ENCODE peak calls at places on chromosomes 11 and 22, in five cellular contexts. W is right atrium auricular region, Y is body of pancreas, V is choroid plexus epithelial cell, F is BE2C. L is an unnamed sample.

GRCh38 chr11:91394718-91395414 is 829.8 kb upstream of the FAT3 start:
- DNase-seq in W (no peak), Y (peak; percentile 28), V (peak; percentile 2), F (peak; percentile 45), L (no peak)

GRCh38 chr11:7278314-7278917 is 26.7 kb downstream of the SYT9 start:
- DNase-seq in W (no peak), Y (peak; percentile 34), V (peak; percentile 69), F (peak; percentile 15), L (peak; percentile 12)

GRCh38 chr11:78361228-78361627 is 56.4 kb downstream of the GAB2 start:
- DNase-seq in W (no peak), Y (no peak), V (no peak), F (no peak), L (no peak)

GRCh38 chr11:86523738-86524602 is 148.4 kb downstream of the ME3 start:
- DNase-seq in W (no peak), Y (peak; percentile 43), V (peak; percentile 96), F (no peak), L (peak; percentile 74)

GRCh38 chr22:26697151-26697550 is 39.8 kb downstream of the MIAT start:
- DNase-seq in W (no peak), Y (no peak), V (no peak), F (no peak), L (no peak)

GRCh38 chr11:18775492-18776292 is 15.9 kb downstream of the PTPN5 start:
- DNase-seq in W (no peak), Y (peak; percentile 86), V (peak; percentile 73), F (peak; percentile 60), L (no peak)

GRCh38 chr11:75868990-75869389 is 54.0 kb downstream of the UVRAG start:
- DNase-seq in W (no peak), Y (peak; percentile 34), V (no peak), F (no peak), L (no peak)

GRCh38 chr11:112113539-112114457 is 27.1 kb downstream of the SDHD start:
- DNase-seq in W (no peak), Y (no peak), V (peak; percentile 79), F (no peak), L (peak; percentile 23)

GRCh38 chr11:330694-331314 is 10.1 kb upstream of the IFITM3 start:
- DNase-seq in W (no peak), Y (no peak), V (no peak), F (no peak), L (no peak)

GRCh38 chr22:44898236-44898635 is 111.6 kb downstream of the PHF21B start:
- DNase-seq in W (no peak), Y (no peak), V (no peak), F (no peak), L (no peak)

GRCh38 chr11:15688351-15688792 is 573.6 kb downstream of the INSC start:
- DNase-seq in W (peak; percentile 74), Y (no peak), V (no peak), F (no peak), L (peak; percentile 59)

GRCh38 chr11:13354335-13354734 is 76.7 kb downstream of the BMAL1 start:
- DNase-seq in W (no peak), Y (no peak), V (peak; percentile 59), F (no peak), L (no peak)

GRCh38 chr11:126766425-126766824 is 234.1 kb downstream of the KIRREL3 start:
- DNase-seq in W (no peak), Y (no peak), V (no peak), F (no peak), L (no peak)

GRCh38 chr11:75495749-75496641 is 29.7 kb downstream of the GDPD5 start:
- DNase-seq in W (no peak), Y (no peak), V (no peak), F (peak; percentile 48), L (no peak)

GRCh38 chr11:100970273-100971164 is 159.1 kb downstream of the PGR start:
- DNase-seq in W (no peak), Y (no peak), V (peak; percentile 23), F (no peak), L (no peak)

GRCh38 chr11:1761110-1761856 is 2.4 kb downstream of the CTSD start:
- DNase-seq in W (no peak), Y (no peak), V (no peak), F (no peak), L (no peak)

DNA sequence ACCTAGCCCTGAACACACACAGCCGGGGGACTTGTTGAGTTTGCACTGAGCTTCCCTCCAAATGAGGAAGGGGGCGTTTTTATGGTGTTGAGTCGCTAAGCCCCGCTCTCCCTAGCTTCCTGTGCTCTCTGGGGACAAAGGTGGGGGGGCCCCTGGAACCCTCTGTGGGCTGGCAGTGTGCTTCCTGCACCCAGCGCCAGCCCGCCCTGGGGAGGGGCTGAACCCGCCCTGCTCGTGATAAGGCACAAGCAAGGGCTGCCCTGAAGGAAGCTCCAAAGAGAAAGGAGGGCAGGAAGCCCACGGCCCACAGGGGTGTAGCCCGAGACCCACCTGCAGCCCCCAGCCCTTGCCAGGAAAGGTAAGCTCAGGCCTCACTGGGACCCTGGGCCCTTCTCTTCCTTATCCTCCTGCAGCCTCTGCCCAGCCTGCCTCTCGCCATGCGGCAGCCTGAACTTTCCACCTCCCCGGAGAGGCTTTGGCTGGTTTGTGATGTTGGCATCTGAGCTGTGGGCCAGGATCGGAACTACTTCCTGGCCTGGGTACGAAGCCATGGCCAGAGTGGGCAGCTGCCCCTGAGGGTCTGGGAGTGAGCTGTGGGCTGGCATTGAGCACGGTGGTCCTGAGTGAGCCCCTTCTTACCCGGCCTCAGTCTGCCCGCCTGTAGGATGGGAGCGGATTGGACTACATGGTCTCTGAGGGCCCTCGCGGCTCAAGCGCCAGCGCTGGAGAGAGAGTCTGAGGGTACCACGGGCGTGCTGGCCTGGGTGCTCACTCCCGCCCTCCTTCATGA is at the start of gene FERMT3:
- DNase-seq in W (no peak), Y (peak; percentile 35), V (no peak), F (no peak), L (no peak)
- TF ChIP-seq CTCF in W (no peak), Y (no peak), V (no peak), F (no peak), L (no peak)

DNA sequence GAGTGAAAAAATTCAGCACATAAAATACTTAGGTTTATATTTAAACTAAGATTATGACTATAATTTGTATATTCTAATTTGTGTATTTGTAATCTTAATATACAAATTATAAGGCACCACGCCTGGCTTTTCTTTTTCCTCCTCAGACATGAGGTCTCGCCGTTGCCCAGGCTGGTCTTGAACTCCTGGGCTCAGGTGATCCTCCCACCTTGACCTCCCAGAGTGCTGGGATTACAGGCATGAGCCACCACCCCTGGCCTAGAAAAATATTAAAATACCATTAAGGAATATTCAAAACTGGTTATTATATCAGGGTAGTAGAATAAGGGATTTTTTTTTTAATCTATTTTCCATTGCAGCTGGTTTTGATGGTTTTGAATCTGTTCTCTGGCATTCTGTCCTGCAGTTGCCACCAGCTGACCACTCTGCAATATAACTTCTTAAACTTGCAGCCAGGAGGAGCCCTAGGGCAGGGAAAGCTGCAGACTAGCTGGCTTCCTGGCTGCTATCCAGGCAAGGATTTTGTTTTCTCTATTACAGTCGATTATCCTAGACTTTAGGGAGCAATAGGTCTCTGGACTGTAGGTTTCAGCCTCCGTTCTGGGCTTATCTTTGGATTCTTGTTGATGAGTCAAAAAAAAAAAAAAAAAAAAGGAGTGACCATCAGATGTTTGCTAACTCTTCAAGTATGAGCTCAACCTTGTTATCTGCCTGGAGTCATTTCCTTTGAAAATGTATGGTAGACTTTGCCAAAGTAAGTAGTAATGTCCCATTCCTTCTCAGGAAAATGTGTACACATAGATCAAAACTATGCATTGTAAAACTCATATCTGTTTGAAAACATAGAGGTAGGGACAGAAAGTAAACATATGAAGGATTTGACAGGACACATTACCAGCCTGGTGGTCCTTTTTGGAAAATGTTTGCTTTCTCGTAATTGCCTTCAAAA is 13.2 kb downstream of the POLA2 start:
- DNase-seq in W (peak; percentile 95), Y (peak; percentile 82), V (peak; percentile 98), F (peak; percentile 69), L (peak; percentile 76)
- H3K4me3 ChIP-seq in W (no peak overlapping the region), Y (no peak overlapping the region), V (no peak overlapping the region), F (no peak overlapping the region), L (no peak overlapping the region)

DNA sequence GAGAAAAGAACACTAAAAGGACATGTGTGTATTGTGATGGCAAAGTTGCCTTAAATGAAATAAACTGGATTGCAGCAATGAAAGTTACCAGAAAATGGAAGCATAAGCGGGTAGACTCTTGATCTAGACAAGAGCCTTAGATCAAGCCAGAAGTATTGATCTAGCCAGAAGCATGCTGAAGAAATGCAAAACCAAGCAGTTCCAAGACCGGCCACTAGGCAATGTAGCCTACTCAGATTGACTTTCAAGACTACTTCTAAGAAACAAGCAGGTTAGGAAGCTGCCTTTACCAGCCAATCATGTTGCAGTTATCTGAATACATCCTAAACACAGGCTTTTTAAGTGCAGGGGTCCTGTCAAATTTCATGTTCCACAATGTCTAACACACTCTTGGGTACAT is 54.6 kb downstream of the KCNA4 start:
- DNase-seq in W (no peak), Y (no peak), V (no peak), F (peak; percentile 4), L (no peak)
- TF ChIP-seq CTCF in W (no peak), Y (no peak), V (no peak), F (peak; percentile 19), L (peak; percentile 20)

DNA sequence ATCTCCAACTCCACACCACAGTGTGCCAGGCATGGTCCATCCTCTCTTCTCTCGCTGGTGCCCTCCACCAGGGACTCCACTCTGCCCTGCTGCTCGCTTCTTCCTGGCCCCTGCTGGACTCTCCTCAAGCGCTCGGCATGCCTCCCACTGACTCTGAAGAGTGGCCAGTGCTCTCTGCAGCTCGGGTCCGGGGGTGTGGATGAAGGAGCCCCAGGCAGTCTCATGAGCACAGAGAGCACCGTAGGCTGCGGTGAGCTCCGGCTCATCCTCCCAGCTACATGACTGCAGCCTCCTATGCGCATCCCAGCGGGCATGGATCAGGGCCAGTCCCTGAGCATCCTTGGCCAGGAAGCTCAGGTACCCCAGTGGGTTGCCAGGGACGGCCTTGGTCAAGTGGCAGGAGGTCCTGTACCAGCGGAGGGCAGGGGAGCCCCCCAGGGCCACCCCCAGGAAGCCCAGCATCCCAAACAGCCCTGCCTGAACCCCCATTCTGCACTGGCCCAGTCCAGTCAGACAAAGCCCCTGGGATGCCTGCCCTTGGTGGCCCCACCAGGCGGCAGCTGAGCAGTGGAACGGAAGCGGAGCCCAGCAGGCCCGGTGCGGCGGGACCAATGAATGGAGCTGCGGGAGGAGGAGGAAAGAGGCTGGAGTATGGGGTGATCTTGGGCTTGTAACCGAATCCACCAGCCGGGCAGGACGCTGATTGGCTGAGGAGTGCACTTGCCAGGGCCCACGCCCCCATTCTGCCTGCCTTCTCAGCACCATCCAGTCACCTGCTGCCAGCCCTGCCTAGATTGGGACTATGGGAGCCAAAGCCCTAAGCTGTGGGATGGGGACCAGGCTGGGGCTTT is at the start of gene PLA2G3:
- DNase-seq in W (no peak), Y (no peak), V (peak; percentile 84), F (no peak), L (peak; percentile 16)
- H3K4me3 ChIP-seq in W (no peak within 1 kb of the TSS), Y (no peak within 1 kb of the TSS), V (no peak within 1 kb of the TSS), F (no peak within 1 kb of the TSS), L (no peak within 1 kb of the TSS)

GRCh38 chr22:42116848-42117424 is 13.7 kb downstream of the CYP2D6 start:
- DNase-seq in W (no peak), Y (peak; percentile 51), V (peak; percentile 38), F (peak; percentile 54), L (no peak)
- TF ChIP-seq CTCF in W (no peak), Y (no peak), V (no peak), F (peak; percentile 44), L (no peak)

GRCh38 chr11:133082851-133083488 is 449.3 kb downstream of the OPCML start:
- DNase-seq in W (no peak), Y (peak; percentile 74), V (peak; percentile 37), F (peak; percentile 76), L (no peak)
- H3K4me3 ChIP-seq in W (peak overlapping the region; percentile 47), Y (no peak overlapping the region), V (peak overlapping the region; percentile 53), F (peak overlapping the region; percentile 39), L (peak overlapping the region; percentile 43)

GRCh38 chr22:24155597-24156145 is 25.6 kb upstream of the SUSD2 start:
- DNase-seq in W (peak; percentile 82), Y (peak; percentile 86), V (peak; percentile 62), F (peak; percentile 62), L (no peak)
- TF ChIP-seq CTCF in W (peak; percentile 35), Y (peak; percentile 50), V (peak; percentile 54), F (peak; percentile 58), L (peak; percentile 32)

GRCh38 chr11:59765068-59765770 is 10.0 kb downstream of the STX3 start:
- DNase-seq in W (no peak), Y (no peak), V (no peak), F (no peak), L (no peak)
- H3K4me3 ChIP-seq in W (no peak overlapping the region), Y (no peak overlapping the region), V (no peak overlapping the region), F (no peak overlapping the region), L (no peak overlapping the region)

L was measured in astrocyte of the cerebellum.